ENCODE peak calls at places on chromosomes 4 and X, in six cellular contexts. T is foreskin fibroblast, R is IMR-90, H is NB4, N is GM20000, A is T-cell. O is an unnamed sample.

GRCh38 chr4:120318447-120318846 is 251.8 kb upstream of the MAD2L1 start:
- DNase-seq in A (no peak), T (no peak), H (no peak), N (no peak), R (no peak), O (no peak)

GRCh38 chr4:65669008-65669971 is 999 bp downstream of the EPHA5 start:
- DNase-seq in N (peak), T (no peak), A (no peak), H (no peak), R (no peak), O (no peak)

GRCh38 chrX:72316408-72317079 is 10.8 kb upstream of the CITED1 start:
- DNase-seq in R (no peak), H (no peak), N (no peak), T (no peak), A (no peak), O (no peak)

GRCh38 chr4:38313999-38314561 is 349.9 kb upstream of the KLF3 start:
- DNase-seq in A (no peak), R (peak), H (no peak), T (peak), N (no peak), O (no peak)

GRCh38 chrX:100264200-100264599 is 145.9 kb downstream of the PCDH19 start:
- DNase-seq in N (peak), R (no peak), A (no peak), T (no peak), H (no peak), O (no peak)

GRCh38 chr4:76872556-76872955 is 25.4 kb downstream of the SOWAHB start:
- DNase-seq in A (no peak), T (no peak), R (no peak), H (no peak), N (no peak), O (no peak)

GRCh38 chr4:145885666-145886065 is 53.0 kb downstream of the ZNF827 start:
- DNase-seq in A (no peak), H (no peak), N (no peak), T (no peak), R (no peak), O (no peak)

GRCh38 chrX:14015294-14015693 is 14.4 kb downstream of the GEMIN8 start:
- DNase-seq in H (no peak), R (no peak), A (no peak), N (no peak), T (peak), O (no peak)

GRCh38 chr4:165612936-165613335 is 234.1 kb downstream of the CPE start:
- DNase-seq in T (no peak), R (no peak), H (peak), N (peak), A (no peak), O (no peak)

GRCh38 chr4:118373614-118374255 is 20.9 kb upstream of the PRSS12 start:
- DNase-seq in T (peak), A (no peak), R (peak), N (no peak), H (no peak), O (no peak)

GRCh38 chrX:136196691-136197155 is 49.4 kb downstream of the FHL1 start:
- DNase-seq in A (no peak), T (no peak), N (no peak), R (no peak), H (no peak), O (no peak)

GRCh38 chr4:38068107-38068506 is 107.9 kb downstream of the PTTG2 start:
- DNase-seq in N (no peak), R (no peak), A (no peak), H (no peak), T (no peak), O (no peak)

GRCh38 chr4:98262431-98262830 is 1.2 kb downstream of the RAP1GDS1 start:
- DNase-seq in N (no peak), R (no peak), A (no peak), T (no peak), H (peak), O (no peak)

GRCh38 chrX:118508690-118509089 is 13.1 kb downstream of the DOCK11 start:
- DNase-seq in R (no peak), H (no peak), T (no peak), N (no peak), A (no peak), O (no peak)

GRCh38 chr4:140372607-140373327 is 679 bp upstream of the SCOC start:
- DNase-seq in N (peak), A (no peak), T (no peak), R (peak), H (peak), O (peak)

GRCh38 chr4:10965196-10965595 is 280.6 kb upstream of the CLNK start:
- DNase-seq in R (no peak), N (no peak), T (no peak), H (no peak), A (no peak), O (no peak)

GRCh38 chr4:99637174-99637573 is 20.5 kb downstream of the C4orf54 start:
- DNase-seq in A (no peak), N (no peak), T (no peak), H (no peak), R (no peak), O (no peak)

GRCh38 chrX:71227370-71228062 is 4.5 kb downstream of the GJB1 start:
- DNase-seq in H (no peak), T (no peak), A (no peak), N (no peak), R (no peak), O (no peak)

GRCh38 chr4:24793219-24794005 is 2.0 kb upstream of the SOD3 start:
- DNase-seq in N (no peak), H (no peak), A (no peak), R (peak), T (no peak), O (no peak)

GRCh38 chrX:42175843-42176242 is 252.5 kb upstream of the CASK start:
- DNase-seq in H (no peak), R (no peak), N (no peak), T (no peak), A (no peak), O (no peak)

GRCh38 chrX:114774691-114775090 is 190.8 kb downstream of the HTR2C start:
- DNase-seq in A (no peak), T (no peak), R (no peak), N (no peak), H (no peak), O (no peak)

GRCh38 chr4:66284991-66285451 is 614.7 kb upstream of the EPHA5 start:
- DNase-seq in T (no peak), N (no peak), A (no peak), H (no peak), R (no peak), O (no peak)

GRCh38 chr4:37666625-37667071 is 19.5 kb downstream of the RELL1 start:
- DNase-seq in H (peak), T (peak), A (no peak), R (peak), N (no peak), O (no peak)

GRCh38 chr4:69718376-69719293 is 41.8 kb downstream of the SULT1B1 start:
- DNase-seq in H (peak), A (no peak), N (no peak), R (peak), T (no peak), O (no peak)

GRCh38 chr4:147511005-147511660 is 30.2 kb downstream of the EDNRA start:
- DNase-seq in R (no peak), H (no peak), A (no peak), N (no peak), T (no peak), O (no peak)

GRCh38 chr4:80182237-80182866 is 15.0 kb upstream of the PRDM8 start:
- DNase-seq in T (no peak), H (no peak), A (peak), N (peak), R (no peak), O (no peak)

GRCh38 chr4:169070071-169070894 is 60.2 kb upstream of the CBR4 start:
- DNase-seq in H (peak), N (no peak), A (no peak), T (peak), R (peak), O (no peak)

GRCh38 chrX:3286196-3286920 is 60.1 kb downstream of the MXRA5 start:
- DNase-seq in R (peak), A (no peak), N (no peak), H (no peak), T (peak), O (no peak)

GRCh38 chr4:136750898-136751297 is 781.4 kb downstream of the PCDH18 start:
- DNase-seq in N (no peak), H (no peak), R (peak), A (no peak), T (peak), O (no peak)

GRCh38 chr4:25928320-25928955 is 14.4 kb downstream of the SMIM20 start:
- DNase-seq in R (no peak), A (no peak), N (no peak), H (no peak), T (no peak), O (no peak)

GRCh38 chr4:147498031-147498700 is 17.3 kb downstream of the EDNRA start:
- DNase-seq in A (no peak), H (no peak), N (no peak), T (peak), R (peak), O (no peak)